ENCODE peak calls at places on chromosomes 13 and 19, in six cellular contexts. Y is CD4-positive, alpha-beta T cell; H is HCT116; Z is PC-3; G is stimulated activated CD8-positive, alpha-beta memory T cell treated with anti-CD3 and anti-CD28 coated beads, Interleukin-2, amount 100 ng/mL, for 1 hour; J is mammary epithelial cell. A is an unnamed sample.
A peak's percentile ranks its signal among the peaks of the same experiment; 100 is the strongest.

GRCh38 chr19:1072371-1073015 is 5.5 kb downstream of the ARHGAP45 start:
- DNase-seq in Y (no peak), H (no peak), Z (no peak), G (no peak), J (no peak), A (no peak)

GRCh38 chr13:73231456-73231855 is 172.7 kb downstream of the KLF5 start:
- DNase-seq in Y (no peak), H (no peak), Z (no peak), G (no peak), J (no peak), A (no peak)

GRCh38 chr19:40136818-40137217 is 46.1 kb upstream of the ZNF780A start:
- DNase-seq in Y (no peak), H (no peak), Z (no peak), G (no peak), J (no peak), A (no peak)

GRCh38 chr19:42942187-42942789 is 5.3 kb upstream of the PSG7 start:
- DNase-seq in Y (no peak), H (peak; percentile 22), Z (peak; percentile 44), G (no peak), J (peak; percentile 22), A (peak; percentile 41)

GRCh38 chr19:8702350-8702749 is 3.8 kb upstream of the ACTL9 start:
- DNase-seq in Y (no peak), H (no peak), Z (no peak), G (no peak), J (no peak), A (no peak)

GRCh38 chr13:81106348-81106747 is 765.4 kb upstream of the SPRY2 start:
- DNase-seq in Y (no peak), H (no peak), Z (no peak), G (no peak), J (no peak), A (no peak)

GRCh38 chr19:12777217-12778019 is 2.1 kb upstream of the HOOK2 start:
- DNase-seq in Y (peak; percentile 72), H (no peak), Z (peak; percentile 89), G (peak; percentile 66), J (peak; percentile 63), A (peak; percentile 80)

GRCh38 chr19:48635966-48636858 is 967 bp downstream of the DBP start:
- DNase-seq in Y (no peak), H (no peak), Z (no peak), G (no peak), J (no peak), A (no peak)

GRCh38 chr13:113881614-113882265 is 17.9 kb upstream of the GAS6 start:
- DNase-seq in Y (no peak), H (no peak), Z (no peak), G (no peak), J (peak; percentile 56), A (no peak)

GRCh38 chr13:110471833-110472162 is 89.7 kb downstream of the RAB20 start:
- DNase-seq in Y (no peak), H (no peak), Z (no peak), G (no peak), J (no peak), A (no peak)

GRCh38 chr19:39342647-39343305 is 555 bp downstream of the SAMD4B start:
- DNase-seq in Y (no peak), H (no peak), Z (no peak), G (no peak), J (no peak), A (no peak)

GRCh38 chr13:25881946-25882574 is 169.8 kb downstream of the SHISA2 start:
- DNase-seq in Y (no peak), H (no peak), Z (no peak), G (no peak), J (no peak), A (no peak)

GRCh38 chr19:46357846-46358583 is 11.1 kb downstream of the PPP5C start:
- DNase-seq in Y (no peak), H (no peak), Z (no peak), G (no peak), J (no peak), A (no peak)